ENCODE peak calls at places on chromosomes 12 and 14, in six cellular contexts. One of them, this sample, is unnamed.

GRCh38 chr14:91399868-91400640 is 17.6 kb downstream of the CCDC88C start:
- DNase-seq in neural progenitor cell: no peak
- DNase-seq in AG20443: no peak
- DNase-seq in NCI-H460: no peak
- DNase-seq in bronchial epithelial cell: no peak
- DNase-seq in memory B cell: peak
- DNase-seq in this sample: no peak

GRCh38 chr14:68715032-68715924 is 77.6 kb downstream of the ZFP36L1 start:
- DNase-seq in memory B cell: no peak
- DNase-seq in NCI-H460: no peak
- DNase-seq in neural progenitor cell: no peak
- DNase-seq in AG20443: no peak
- DNase-seq in bronchial epithelial cell: peak
- DNase-seq in this sample: no peak

GRCh38 chr14:103880986-103881926 is 33.9 kb upstream of the PPP1R13B start:
- DNase-seq in neural progenitor cell: no peak
- DNase-seq in memory B cell: no peak
- DNase-seq in AG20443: no peak
- DNase-seq in NCI-H460: no peak
- DNase-seq in bronchial epithelial cell: no peak
- DNase-seq in this sample: no peak

GRCh38 chr12:79547735-79548347 is 142.9 kb downstream of the PAWR start:
- DNase-seq in memory B cell: no peak
- DNase-seq in NCI-H460: peak
- DNase-seq in AG20443: peak
- DNase-seq in neural progenitor cell: peak
- DNase-seq in bronchial epithelial cell: peak
- DNase-seq in this sample: peak

GRCh38 chr14:52380294-52380693 is 66.2 kb downstream of the PTGER2 start:
- DNase-seq in bronchial epithelial cell: peak
- DNase-seq in neural progenitor cell: no peak
- DNase-seq in memory B cell: no peak
- DNase-seq in NCI-H460: no peak
- DNase-seq in AG20443: no peak
- DNase-seq in this sample: no peak

GRCh38 chr12:40907115-40907521 is 214.9 kb downstream of the CNTN1 start:
- DNase-seq in memory B cell: no peak
- DNase-seq in AG20443: no peak
- DNase-seq in NCI-H460: peak
- DNase-seq in bronchial epithelial cell: peak
- DNase-seq in neural progenitor cell: no peak
- DNase-seq in this sample: peak

GRCh38 chr12:11228268-11228879 is 41.1 kb downstream of the PRB3 start:
- DNase-seq in AG20443: peak
- DNase-seq in NCI-H460: peak
- DNase-seq in bronchial epithelial cell: peak
- DNase-seq in neural progenitor cell: peak
- DNase-seq in memory B cell: no peak
- DNase-seq in this sample: peak

GRCh38 chr12:95016120-95016519 is 12.6 kb upstream of the NDUFA12 start:
- DNase-seq in memory B cell: no peak
- DNase-seq in bronchial epithelial cell: no peak
- DNase-seq in AG20443: no peak
- DNase-seq in NCI-H460: no peak
- DNase-seq in neural progenitor cell: no peak
- DNase-seq in this sample: no peak

GRCh38 chr12:66648336-66648735 is 30.5 kb downstream of the GRIP1 start:
- DNase-seq in neural progenitor cell: no peak
- DNase-seq in memory B cell: no peak
- DNase-seq in bronchial epithelial cell: peak
- DNase-seq in NCI-H460: no peak
- DNase-seq in AG20443: no peak
- DNase-seq in this sample: no peak

GRCh38 chr12:129681830-129682229 is 222.0 kb downstream of the TMEM132D start:
- DNase-seq in NCI-H460: no peak
- DNase-seq in neural progenitor cell: no peak
- DNase-seq in memory B cell: no peak
- DNase-seq in bronchial epithelial cell: no peak
- DNase-seq in AG20443: no peak
- DNase-seq in this sample: no peak

This sample was measured in SK-MEL-5.